ENCODE peak calls at places on chromosome 9, in four cellular contexts. One of them, this sample, is unnamed.

GRCh38 chr9:16514131-16514530 is 356.3 kb downstream of the BNC2 start:
- DNase-seq in H1: no peak
- DNase-seq in AG04450: no peak
- DNase-seq in AG04449: no peak
- DNase-seq in this sample: no peak

GRCh38 chr9:110738982-110739381 is 70.4 kb downstream of the MUSK start:
- DNase-seq in H1: no peak
- DNase-seq in AG04449: no peak
- DNase-seq in AG04450: no peak
- DNase-seq in this sample: no peak

GRCh38 chr9:124327488-124327887 is 69.7 kb downstream of the NEK6 start:
- DNase-seq in AG04450: no peak
- DNase-seq in H1: no peak
- DNase-seq in AG04449: no peak
- DNase-seq in this sample: no peak

GRCh38 chr9:105963700-105964099 is 269.4 kb downstream of the TMEM38B start:
- DNase-seq in H1: no peak
- DNase-seq in AG04450: no peak
- DNase-seq in AG04449: no peak
- DNase-seq in this sample: no peak

GRCh38 chr9:125991886-125992529 is 244.8 kb downstream of the PBX3 start:
- DNase-seq in AG04450: no peak
- DNase-seq in AG04449: no peak
- DNase-seq in H1: no peak
- DNase-seq in this sample: no peak

GRCh38 chr9:34451545-34451944 is 6.8 kb downstream of the FAM219A start:
- DNase-seq in AG04449: no peak
- DNase-seq in H1: no peak
- DNase-seq in AG04450: no peak
- DNase-seq in this sample: no peak

GRCh38 chr9:12230708-12231107 is 462.5 kb upstream of the TYRP1 start:
- DNase-seq in AG04450: no peak
- DNase-seq in AG04449: no peak
- DNase-seq in H1: no peak
- DNase-seq in this sample: no peak

GRCh38 chr9:130825051-130825651 is 9.9 kb upstream of the ABL1 start:
- DNase-seq in AG04450: no peak
- DNase-seq in H1: no peak
- DNase-seq in AG04449: no peak
- DNase-seq in this sample: no peak

GRCh38 chr9:24391095-24391494 is 154.6 kb downstream of the IZUMO3 start:
- DNase-seq in AG04449: no peak
- DNase-seq in AG04450: no peak
- DNase-seq in H1: no peak
- DNase-seq in this sample: no peak

GRCh38 chr9:133421615-133422542 is at the start of gene ADAMTS13:
- DNase-seq in H1: no peak
- DNase-seq in AG04449: no peak
- DNase-seq in AG04450: no peak
- DNase-seq in this sample: no peak

DNA sequence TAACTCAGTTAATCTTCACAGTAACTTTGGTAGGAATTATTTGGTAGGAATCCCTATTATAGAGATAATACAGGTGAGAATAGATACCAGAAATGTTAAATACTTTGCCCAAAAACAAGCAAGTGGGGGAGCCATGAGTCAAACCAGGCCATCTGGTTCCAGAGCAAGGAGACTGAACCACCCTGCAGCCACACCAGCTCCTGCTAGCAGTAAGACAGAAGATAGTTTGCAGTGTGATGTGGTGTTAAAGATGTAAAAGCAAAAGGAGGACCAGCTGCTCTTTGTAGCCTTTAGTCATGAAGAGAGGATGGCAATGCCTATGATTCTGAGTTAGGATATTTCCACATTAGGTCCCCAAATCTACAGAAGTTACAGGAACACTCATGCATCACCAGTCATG is 101.4 kb downstream of the PRKACG start:
- DNase-seq in AG04450: no peak
- DNase-seq in AG04449: no peak
- DNase-seq in H1: no peak
- DNase-seq in this sample: no peak
- H3K4me3 ChIP-seq in AG04450: no peak overlapping the region
- H3K4me3 ChIP-seq in AG04449: no peak overlapping the region
- H3K4me3 ChIP-seq in H1: no peak overlapping the region
- H3K4me3 ChIP-seq in this sample: no peak overlapping the region

GRCh38 chr9:93292664-93293328 is 108.9 kb downstream of the WNK2 start:
- DNase-seq in AG04450: no peak
- DNase-seq in AG04449: no peak
- DNase-seq in H1: no peak
- DNase-seq in this sample: no peak
- H3K4me3 ChIP-seq in AG04450: no peak overlapping the region
- H3K4me3 ChIP-seq in AG04449: no peak overlapping the region
- H3K4me3 ChIP-seq in H1: no peak overlapping the region
- H3K4me3 ChIP-seq in this sample: no peak overlapping the region

GRCh38 chr9:99013550-99013949 is 69.8 kb downstream of the COL15A1 start:
- DNase-seq in H1: no peak
- DNase-seq in AG04449: no peak
- DNase-seq in AG04450: no peak
- DNase-seq in this sample: no peak
- H3K4me3 ChIP-seq in H1: no peak overlapping the region
- H3K4me3 ChIP-seq in AG04449: no peak overlapping the region
- H3K4me3 ChIP-seq in AG04450: no peak overlapping the region
- H3K4me3 ChIP-seq in this sample: no peak overlapping the region

DNA sequence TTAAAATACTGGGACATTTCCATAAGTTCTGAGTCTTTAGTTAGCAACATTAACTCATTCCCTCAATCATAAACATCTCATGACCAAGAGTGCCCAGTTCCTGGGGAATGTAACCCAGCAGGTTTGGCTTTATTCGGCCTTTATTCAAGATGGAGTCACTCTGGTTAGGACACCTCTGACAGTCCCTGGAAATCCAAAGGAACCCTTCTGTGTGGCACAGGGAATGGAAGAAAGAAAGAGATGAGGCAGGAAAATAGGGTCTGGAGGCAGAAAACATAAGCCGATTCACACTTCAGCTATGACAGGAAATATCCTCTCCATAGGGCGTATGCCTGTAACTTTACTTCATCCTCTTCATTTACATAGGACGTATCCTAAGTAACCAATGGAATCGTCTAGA is 53.5 kb downstream of the FXN start:
- DNase-seq in AG04449: no peak
- DNase-seq in AG04450: no peak
- DNase-seq in H1: no peak
- DNase-seq in this sample: no peak
- H3K4me3 ChIP-seq in AG04449: no peak overlapping the region
- H3K4me3 ChIP-seq in AG04450: no peak overlapping the region
- H3K4me3 ChIP-seq in H1: no peak overlapping the region
- H3K4me3 ChIP-seq in this sample: no peak overlapping the region

GRCh38 chr9:104746285-104746684 is 1.2 kb upstream of the NIPSNAP3A start:
- DNase-seq in AG04449: no peak
- DNase-seq in H1: no peak
- DNase-seq in AG04450: no peak
- DNase-seq in this sample: no peak
- H3K4me3 ChIP-seq in AG04449: no peak overlapping the region
- H3K4me3 ChIP-seq in H1: no peak overlapping the region
- H3K4me3 ChIP-seq in AG04450: no peak overlapping the region
- H3K4me3 ChIP-seq in this sample: no peak overlapping the region

GRCh38 chr9:78295177-78295575 is 1.7 kb upstream of the PSAT1 start:
- DNase-seq in AG04450: no peak
- DNase-seq in H1: no peak
- DNase-seq in AG04449: no peak
- DNase-seq in this sample: no peak
- H3K4me3 ChIP-seq in AG04450: no peak overlapping the region
- H3K4me3 ChIP-seq in H1: no peak overlapping the region
- H3K4me3 ChIP-seq in AG04449: no peak overlapping the region
- H3K4me3 ChIP-seq in this sample: no peak overlapping the region

GRCh38 chr9:129333961-129334743 is 156.1 kb upstream of the IER5L start:
- DNase-seq in AG04450: peak; percentile 87
- DNase-seq in H1: peak; percentile 94
- DNase-seq in AG04449: peak; percentile 86
- DNase-seq in this sample: peak; percentile 100
- H3K4me3 ChIP-seq in AG04450: peak overlapping the region; percentile 12
- H3K4me3 ChIP-seq in H1: peak overlapping the region; percentile 23
- H3K4me3 ChIP-seq in AG04449: peak overlapping the region; percentile 15
- H3K4me3 ChIP-seq in this sample: no peak overlapping the region

GRCh38 chr9:137198051-137198747 is 2.3 kb downstream of the TPRN start:
- DNase-seq in AG04449: no peak
- DNase-seq in AG04450: no peak
- DNase-seq in H1: no peak
- DNase-seq in this sample: no peak
- H3K4me3 ChIP-seq in AG04449: peak overlapping the region; percentile 57
- H3K4me3 ChIP-seq in AG04450: peak overlapping the region; percentile 12
- H3K4me3 ChIP-seq in H1: no peak overlapping the region
- H3K4me3 ChIP-seq in this sample: peak overlapping the region; percentile 84

GRCh38 chr9:112485574-112485973 is 1.1 kb upstream of the KIAA1958 start:
- DNase-seq in AG04449: no peak
- DNase-seq in AG04450: no peak
- DNase-seq in H1: no peak
- DNase-seq in this sample: no peak
- H3K4me3 ChIP-seq in AG04449: no peak overlapping the region
- H3K4me3 ChIP-seq in AG04450: no peak overlapping the region
- H3K4me3 ChIP-seq in H1: no peak overlapping the region
- H3K4me3 ChIP-seq in this sample: peak overlapping the region; percentile 82

This sample was measured in retinal pigment epithelial cell.